ENCODE peak calls at places on chromosomes 2 and 18, in seven cellular contexts. B is mesothelial cell of epicardium; D is fibroblast of the aortic adventitia; G is activated CD8-positive, alpha-beta T cell treated with anti-CD3 and anti-CD28 coated beads for 36 hours; R is heart right ventricle; N is MCF 10A; K is psoas muscle. U is an unnamed sample.

GRCh38 chr2:36329746-36330145 is 25.8 kb upstream of the CRIM1 start:
- DNase-seq in R (no peak), D (peak), N (no peak), K (no peak), G (no peak), B (no peak), U (no peak)

GRCh38 chr18:58272779-58273500 is 228.9 kb downstream of the NEDD4L start:
- DNase-seq in D (no peak), G (no peak), R (no peak), K (no peak), N (no peak), B (no peak), U (no peak)

GRCh38 chr2:236644067-236644466 is 74.4 kb downstream of the ACKR3 start:
- DNase-seq in B (peak), G (no peak), K (no peak), N (no peak), R (no peak), D (no peak), U (no peak)

GRCh38 chr2:47437287-47437686 is 34.3 kb downstream of the MSH2 start:
- DNase-seq in G (no peak), D (peak), K (no peak), N (peak), B (no peak), R (peak), U (no peak)

GRCh38 chr18:62187543-62188378 is 706 bp downstream of the RELCH start:
- DNase-seq in K (no peak), N (peak), R (peak), B (peak), D (peak), G (peak), U (no peak)

GRCh38 chr2:37615808-37616673 is 55.4 kb downstream of the CDC42EP3 start:
- DNase-seq in N (no peak), B (no peak), G (peak), K (peak), R (no peak), D (peak), U (no peak)

GRCh38 chr2:64975232-64975791 is 13.9 kb upstream of the SLC1A4 start:
- DNase-seq in R (peak), N (peak), G (no peak), D (peak), K (peak), B (no peak), U (no peak)

GRCh38 chr2:23569761-23570383 is 184.9 kb downstream of the KLHL29 start:
- DNase-seq in R (no peak), N (no peak), B (no peak), D (no peak), G (no peak), K (no peak), U (no peak)

GRCh38 chr2:26887142-26887541 is 39.2 kb downstream of the DPYSL5 start:
- DNase-seq in R (no peak), N (no peak), G (no peak), D (no peak), B (no peak), K (no peak), U (no peak)

GRCh38 chr2:21333694-21334093 is 209.9 kb downstream of the TDRD15 start:
- DNase-seq in N (no peak), G (no peak), R (no peak), D (no peak), B (no peak), K (no peak), U (no peak)

GRCh38 chr2:68789603-68790002 is 55.0 kb downstream of the ARHGAP25 start:
- DNase-seq in G (peak), B (no peak), K (no peak), R (no peak), D (no peak), N (no peak), U (no peak)

GRCh38 chr18:41072946-41073345 is 882.1 kb upstream of the PIK3C3 start:
- DNase-seq in K (no peak), B (no peak), D (no peak), G (no peak), N (no peak), R (no peak), U (no peak)

DNA sequence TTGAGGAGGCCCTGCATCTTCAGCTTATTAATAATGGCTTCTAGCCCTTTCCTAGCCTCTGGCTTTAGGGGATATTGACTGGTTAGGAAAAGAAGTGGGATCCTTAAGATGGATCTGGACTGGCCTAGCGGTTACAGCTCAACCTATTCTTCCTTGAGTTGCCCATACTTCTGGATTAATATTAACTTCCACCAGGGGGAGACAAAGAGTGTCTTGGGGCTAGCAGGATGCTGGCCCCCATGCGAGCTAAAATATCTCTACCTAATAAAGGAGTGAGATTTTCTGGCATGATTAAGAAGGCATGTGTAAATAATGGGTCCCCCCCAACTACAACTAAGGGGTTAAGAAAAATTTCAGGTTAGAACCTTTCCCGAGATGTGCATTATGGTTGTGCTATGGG is 23.2 kb upstream of the PLA2R1 start:
- DNase-seq in N (no peak), B (no peak), G (no peak), K (no peak), D (no peak), R (no peak), U (no peak)
- TF ChIP-seq CTCF in N (no peak), B (no peak), G (peak), K (no peak), D (no peak), R (no peak), U (no peak)

GRCh38 chr2:96580771-96581170 is 44.2 kb downstream of the ARID5A start:
- DNase-seq in R (no peak), K (no peak), N (peak), B (no peak), D (no peak), G (peak), U (no peak)
- TF ChIP-seq CTCF in R (peak), K (no peak), N (no peak), B (no peak), D (no peak), G (no peak), U (no peak)

DNA sequence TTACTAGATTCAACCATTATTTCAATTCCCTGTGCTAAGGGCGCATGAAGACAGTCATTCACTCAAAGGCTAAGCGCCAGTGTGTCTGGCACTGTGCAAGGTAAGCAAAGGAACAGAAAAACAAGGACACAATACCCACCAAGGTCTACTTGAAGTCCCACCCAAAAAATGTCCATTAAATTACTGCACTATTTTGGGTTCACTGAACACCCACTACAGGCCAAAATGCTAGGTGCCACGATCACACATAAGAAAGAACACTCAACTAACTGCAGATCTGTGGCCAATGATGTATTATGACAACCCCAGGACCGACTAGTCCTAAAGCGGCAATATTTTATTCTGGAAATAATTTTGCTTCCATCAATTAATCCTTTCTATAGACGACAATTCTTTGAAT is 1.8 kb downstream of the TMEM131 start:
- DNase-seq in R (no peak), N (no peak), K (no peak), G (no peak), B (no peak), D (no peak), U (no peak)
- TF ChIP-seq CTCF in R (no peak), N (no peak), K (no peak), G (no peak), B (no peak), D (no peak), U (no peak)

DNA sequence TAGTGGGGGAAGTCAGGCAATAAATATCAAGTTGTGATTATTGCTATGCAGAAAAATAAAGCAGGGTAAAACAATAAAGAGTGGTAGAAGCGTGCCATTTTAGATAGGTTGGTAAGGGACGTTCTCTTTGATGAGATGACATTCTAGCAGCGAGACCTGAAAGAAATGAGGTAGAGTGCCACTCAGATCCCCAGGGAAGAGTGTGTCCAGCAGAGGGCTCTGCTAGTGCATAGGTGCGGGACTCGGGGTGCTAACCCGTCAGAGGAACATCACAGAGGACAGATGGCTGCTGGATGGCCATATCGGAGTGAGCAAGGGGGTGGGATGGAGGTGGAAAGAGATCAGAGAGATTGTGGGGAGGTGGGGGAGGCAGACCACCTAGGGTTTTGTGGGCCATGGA is 16.3 kb upstream of the GTF2A1L start:
- DNase-seq in R (peak), N (peak), G (peak), D (no peak), B (no peak), K (no peak), U (no peak)
- TF ChIP-seq CTCF in R (peak), N (peak), G (no peak), D (peak), B (no peak), K (no peak), U (peak)

GRCh38 chr2:16726147-16726546 is 60.5 kb upstream of the CYRIA start:
- DNase-seq in R (no peak), K (no peak), G (no peak), D (no peak), B (no peak), N (peak), U (no peak)

GRCh38 chr2:16728742-16729141 is 63.1 kb upstream of the CYRIA start:
- DNase-seq in N (no peak), K (no peak), G (no peak), B (no peak), R (no peak), D (no peak), U (no peak)

GRCh38 chr2:16725549-16725948 is 59.9 kb upstream of the CYRIA start:
- DNase-seq in N (no peak), D (no peak), G (peak), K (no peak), B (no peak), R (no peak), U (no peak)

GRCh38 chr2:16726577-16726976 is 60.9 kb upstream of the CYRIA start:
- DNase-seq in N (no peak), G (no peak), B (no peak), R (no peak), D (no peak), K (no peak), U (no peak)

DNA sequence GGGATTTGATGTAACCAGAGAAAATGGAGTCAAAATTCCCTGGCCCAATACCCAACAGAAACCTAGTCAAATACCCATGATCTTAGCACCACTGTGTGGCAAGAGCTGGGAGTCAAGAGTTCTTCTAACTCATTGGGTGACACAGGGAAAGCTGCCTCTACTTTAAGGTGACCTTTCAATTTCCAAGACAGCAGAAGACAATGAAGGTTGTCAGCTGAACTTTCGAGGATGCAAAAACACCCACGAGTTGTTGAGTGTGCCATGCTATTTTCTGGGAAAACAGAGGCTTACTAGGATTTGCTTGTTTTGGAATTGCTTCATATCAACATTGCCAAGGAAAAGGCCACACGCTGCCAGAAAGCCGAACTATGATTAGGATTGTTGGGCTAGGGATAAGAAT is 61.6 kb upstream of the CYRIA start:
- DNase-seq in N (no peak), R (peak), D (peak), G (no peak), B (no peak), K (no peak), U (no peak)
- TF ChIP-seq CTCF in N (no peak), R (no peak), D (no peak), G (no peak), B (no peak), K (peak), U (no peak)

DNA sequence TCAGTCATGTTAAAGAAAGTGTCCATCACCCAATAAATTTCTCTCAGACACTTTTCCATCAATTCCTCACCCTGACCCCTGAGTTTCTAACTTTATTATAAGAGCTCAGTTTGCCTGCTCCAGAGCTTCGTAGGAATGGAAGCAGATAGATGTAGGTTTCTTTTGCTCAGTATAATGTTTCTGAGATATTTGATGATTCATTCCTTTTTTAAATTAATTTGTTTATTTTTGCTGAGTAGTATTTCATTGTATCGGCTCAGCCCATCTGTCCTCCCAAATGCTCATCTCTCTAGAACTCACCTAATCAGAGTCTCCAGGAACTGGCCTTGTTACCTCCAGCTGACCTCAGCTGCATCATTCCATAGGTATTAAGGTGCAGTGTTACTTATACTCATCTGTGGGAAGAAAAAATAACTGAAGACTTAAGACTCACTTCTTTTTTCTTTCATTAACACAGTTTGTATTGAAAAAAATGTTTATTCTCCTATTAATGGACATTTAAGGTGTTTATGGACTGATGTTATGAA is 11.9 kb upstream of the BCL2L11 start:
- DNase-seq in B (no peak), R (no peak), K (no peak), G (no peak), D (no peak), N (no peak), U (no peak)
- TF ChIP-seq CTCF in B (no peak), R (no peak), K (no peak), G (no peak), D (no peak), N (no peak), U (no peak)

GRCh38 chr2:52611757-52612156 is 1155.8 kb upstream of the CHAC2 start:
- DNase-seq in B (no peak), G (no peak), N (no peak), R (no peak), D (no peak), K (no peak), U (no peak)

GRCh38 chr2:52608030-52608429 is 1159.6 kb upstream of the CHAC2 start:
- DNase-seq in B (no peak), N (no peak), D (no peak), R (no peak), G (no peak), K (no peak), U (no peak)

DNA sequence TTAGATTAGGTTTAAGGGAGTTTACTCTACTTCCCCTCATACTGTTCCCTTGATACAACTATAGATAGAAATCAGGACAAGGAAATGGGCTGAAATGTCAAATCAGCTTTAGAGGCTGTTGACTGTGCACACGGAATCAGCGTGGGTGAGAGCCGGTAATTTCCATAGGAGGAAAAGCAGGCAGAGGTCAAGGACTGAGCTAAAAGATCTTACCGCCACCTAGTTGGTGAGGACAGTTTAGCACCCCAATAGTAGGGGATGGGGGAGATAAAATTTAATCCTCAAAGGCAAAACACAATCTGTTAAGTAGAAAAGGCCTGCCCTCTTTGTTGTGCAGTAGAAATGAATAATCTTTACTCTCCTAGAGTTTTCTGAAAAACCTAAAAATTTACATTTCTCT is 1154.5 kb upstream of the CHAC2 start:
- DNase-seq in G (no peak), N (no peak), D (no peak), R (no peak), B (no peak), K (no peak), U (no peak)
- TF ChIP-seq CTCF in G (no peak), N (no peak), D (no peak), R (no peak), B (no peak), K (peak), U (no peak)

GRCh38 chr2:212398316-212398715 is 140.3 kb downstream of the ERBB4 start:
- DNase-seq in G (no peak), D (no peak), R (no peak), B (no peak), N (no peak), K (no peak), U (no peak)

GRCh38 chr2:212406716-212407115 is 131.9 kb downstream of the ERBB4 start:
- DNase-seq in D (no peak), B (no peak), R (no peak), G (no peak), K (no peak), N (no peak), U (no peak)

GRCh38 chr2:212402316-212402715 is 136.3 kb downstream of the ERBB4 start:
- DNase-seq in B (no peak), G (no peak), D (no peak), K (no peak), N (no peak), R (no peak), U (no peak)
- TF ChIP-seq CTCF in B (no peak), G (no peak), D (no peak), K (no peak), N (no peak), R (no peak), U (no peak)

GRCh38 chr18:45526120-45526841 is 89.0 kb upstream of the SLC14A2 start:
- DNase-seq in R (no peak), N (no peak), D (peak), K (no peak), G (no peak), B (no peak), U (no peak)
- TF ChIP-seq CTCF in R (no peak), N (no peak), D (peak), K (peak), G (no peak), B (no peak), U (no peak)

DNA sequence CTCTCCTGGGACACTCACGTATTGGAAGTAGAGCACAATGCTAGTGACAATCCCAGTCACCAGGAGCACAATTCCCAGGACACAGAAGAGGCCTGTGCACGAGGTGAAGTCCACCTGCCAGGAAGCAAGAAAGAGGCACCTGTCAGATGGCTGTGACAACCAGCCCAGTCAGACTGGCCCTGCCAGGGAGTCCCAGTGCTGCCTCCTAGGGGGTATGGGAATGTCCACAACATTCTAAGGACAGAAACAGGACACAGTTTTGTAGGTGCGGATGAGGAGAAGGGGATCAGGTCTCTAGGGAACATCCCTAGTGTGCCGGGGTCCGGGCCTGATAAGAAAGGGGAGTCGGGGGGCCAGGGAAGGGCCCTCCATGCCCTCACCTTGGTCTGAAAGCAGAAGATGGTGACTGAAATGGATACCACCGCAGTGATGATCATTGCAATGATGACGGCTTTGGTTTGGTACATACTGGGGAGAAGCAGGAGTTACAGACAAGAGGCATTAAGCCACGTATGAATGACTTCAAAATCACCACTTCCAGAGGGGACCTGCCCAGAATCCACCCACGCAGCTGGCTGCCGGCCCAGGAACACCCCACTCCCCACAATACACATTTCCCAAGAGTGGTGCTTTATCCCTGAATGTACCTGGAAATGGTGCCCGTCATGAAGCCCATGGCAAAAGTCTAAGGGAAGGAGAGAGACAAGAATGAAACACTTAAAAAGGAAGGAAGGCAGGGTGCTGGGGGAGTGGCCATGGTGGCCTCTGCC is 6.9 kb downstream of the PNKD start:
- DNase-seq in R (no peak), K (no peak), G (no peak), N (no peak), B (no peak), D (no peak), U (no peak)
- TF ChIP-seq CTCF in R (no peak), K (no peak), G (no peak), N (no peak), B (no peak), D (no peak), U (no peak)